ENCODE peak calls at places on chromosome 6, in four cellular contexts. R is DMS79; E is CD4-positive, alpha-beta memory T cell; N is SHP77. M is an unnamed sample.

GRCh38 chr6:149936743-149937142 is 5.1 kb upstream of the ULBP2 start:
- DNase-seq in R (no peak), E (no peak), N (no peak), M (no peak)

GRCh38 chr6:37556884-37557644 is 57.4 kb upstream of the CCDC167 start:
- DNase-seq in R (no peak), E (no peak), N (no peak), M (no peak)

GRCh38 chr6:135086414-135086764 is 31.8 kb upstream of the HBS1L start:
- DNase-seq in R (no peak), E (no peak), N (no peak), M (no peak)

GRCh38 chr6:14945461-14946210 is 300.2 kb upstream of the JARID2 start:
- DNase-seq in R (no peak), E (no peak), N (no peak), M (no peak)

GRCh38 chr6:139355172-139355571 is 19.3 kb downstream of the CITED2 start:
- DNase-seq in R (no peak), E (no peak), N (no peak), M (no peak)

GRCh38 chr6:157066781-157067491 is 256.4 kb downstream of the TMEM242 start:
- DNase-seq in R (no peak), E (no peak), N (no peak), M (no peak)

GRCh38 chr6:16229710-16230109 is 8.7 kb upstream of the GMPR start:
- DNase-seq in R (no peak), E (no peak), N (no peak), M (no peak)

GRCh38 chr6:69090132-69090531 is 455.1 kb downstream of the ADGRB3 start:
- DNase-seq in R (no peak), E (no peak), N (no peak), M (no peak)

M was measured in NCI-H460.